ENCODE peak calls at places on chromosomes 4 and X, in four cellular contexts. X is mammary epithelial cell, E is pancreas, V is brain microvascular endothelial cell. B is an unnamed sample.

GRCh38 chr4:48557478-48557877 is 67.4 kb downstream of the ZAR1 start:
- DNase-seq in X (no peak), V (no peak), E (no peak), B (no peak)

GRCh38 chr4:123055943-123056342 is 133.5 kb upstream of the NUDT6 start:
- DNase-seq in E (no peak), X (peak; percentile 16), V (peak; percentile 18), B (no peak)

GRCh38 chr4:137116144-137116543 is 416.1 kb downstream of the PCDH18 start:
- DNase-seq in V (peak; percentile 12), E (no peak), X (peak; percentile 1), B (no peak)

GRCh38 chr4:156476359-156476758 is 495.2 kb downstream of the PDGFC start:
- DNase-seq in E (no peak), V (peak; percentile 94), X (peak; percentile 98), B (no peak)

GRCh38 chrX:13013353-13014110 is 30.9 kb downstream of the FAM9C start:
- DNase-seq in E (no peak), X (peak; percentile 70), V (no peak), B (no peak)

GRCh38 chr4:1584498-1584897 is 99.6 kb downstream of the FAM53A start:
- DNase-seq in E (no peak), V (no peak), X (no peak), B (no peak)

GRCh38 chrX:134572816-134573682 is 85.2 kb downstream of the PLAC1 start:
- DNase-seq in V (no peak), E (no peak), X (peak; percentile 83), B (no peak)

GRCh38 chr4:123096038-123096437 is 173.6 kb upstream of the NUDT6 start:
- DNase-seq in E (no peak), V (peak; percentile 14), X (peak; percentile 12), B (no peak)

GRCh38 chrX:68261060-68261672 is 172.1 kb downstream of the OPHN1 start:
- DNase-seq in X (peak; percentile 19), V (no peak), E (no peak), B (peak; percentile 3)

GRCh38 chrX:13334491-13334890 is 14.6 kb upstream of the ATXN3L start:
- DNase-seq in E (no peak), V (no peak), X (no peak), B (no peak)

DNA sequence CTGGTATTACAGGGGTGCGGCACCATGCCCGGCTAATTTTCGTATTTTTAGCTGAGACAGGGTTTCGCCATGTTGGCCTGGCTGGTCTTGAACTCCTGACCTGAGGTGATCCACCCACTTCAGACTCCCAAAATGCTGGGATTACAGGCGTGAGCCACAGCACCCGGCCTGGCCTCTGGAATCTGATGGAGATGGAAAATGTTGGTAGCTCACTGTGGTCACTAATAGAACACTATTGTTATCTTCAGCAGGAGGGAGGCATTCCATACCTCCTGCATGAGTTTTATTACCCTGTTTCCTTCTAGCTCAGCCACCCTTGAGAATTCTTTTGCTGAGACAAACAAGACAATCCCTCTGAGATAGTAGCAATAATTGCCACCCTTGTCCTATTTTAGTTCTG is 105.0 kb downstream of the SHROOM3 start:
- DNase-seq in E (no peak), X (no peak), V (peak; percentile 60), B (no peak)
- H3K27ac ChIP-seq in E (peak overlapping the region; percentile 43), X (no peak overlapping the region), V (peak overlapping the region; percentile 32), B (no peak overlapping the region)

GRCh38 chrX:150766351-150767044 is 73.3 kb downstream of the MTMR1 start:
- DNase-seq in E (no peak), V (no peak), X (no peak), B (no peak)
- H3K27ac ChIP-seq in E (no peak overlapping the region), V (peak overlapping the region; percentile 55), X (no peak overlapping the region), B (no peak overlapping the region)

GRCh38 chrX:153688071-153688470 is 345 bp downstream of the SLC6A8 start:
- DNase-seq in V (no peak), X (no peak), E (no peak), B (no peak)

GRCh38 chrX:153688900-153689590 is 1.3 kb downstream of the SLC6A8 start:
- DNase-seq in X (no peak), V (no peak), E (peak; percentile 75), B (peak; percentile 66)

GRCh38 chrX:153688534-153688899 is 791 bp downstream of the SLC6A8 start:
- DNase-seq in E (peak; percentile 39), V (no peak), X (no peak), B (no peak)

GRCh38 chrX:153690466-153690865 is 2.7 kb downstream of the SLC6A8 start:
- DNase-seq in X (no peak), E (no peak), V (no peak), B (no peak)

GRCh38 chrX:153689654-153690465 is 2.1 kb downstream of the SLC6A8 start:
- DNase-seq in X (peak; percentile 49), E (peak; percentile 48), V (no peak), B (no peak)
- H3K27ac ChIP-seq in X (no peak overlapping the region), E (no peak overlapping the region), V (no peak overlapping the region), B (peak overlapping the region; percentile 79)

GRCh38 chr4:87239821-87240220 is 19.4 kb upstream of the KLHL8 start:
- DNase-seq in V (no peak), E (no peak), X (no peak), B (no peak)
- H3K27ac ChIP-seq in V (no peak overlapping the region), E (no peak overlapping the region), X (no peak overlapping the region), B (no peak overlapping the region)